ENCODE peak calls at places on chromosomes 3 and 15, in seven cellular contexts. C is breast epithelium, R is K562, W is HCT116, S is uterus, Q is stomach, U is prostate gland. J is an unnamed sample.

GRCh38 chr3:42473083-42473932 is 29.1 kb upstream of the VIPR1 start:
- DNase-seq in C (no peak), R (no peak), W (no peak), S (no peak), Q (peak; percentile 74), U (no peak), J (no peak)

GRCh38 chr3:59879033-59879655 is 829.3 kb upstream of the CFAP20DC start:
- DNase-seq in C (no peak), R (no peak), W (no peak), S (no peak), Q (no peak), U (no peak), J (no peak)

GRCh38 chr3:107384428-107384827 is 7.2 kb downstream of the CCDC54 start:
- DNase-seq in C (no peak), R (no peak), W (no peak), S (no peak), Q (no peak), U (no peak), J (no peak)

GRCh38 chr3:36511761-36512496 is 131.6 kb downstream of the STAC start:
- DNase-seq in C (no peak), R (no peak), W (no peak), S (peak; percentile 18), Q (no peak), U (no peak), J (no peak)

GRCh38 chr3:126258670-126259069 is 78.3 kb upstream of the ALDH1L1 start:
- DNase-seq in C (no peak), R (peak; percentile 54), W (no peak), S (no peak), Q (no peak), U (no peak), J (peak; percentile 68)

GRCh38 chr3:123587399-123587798 is 2.5 kb upstream of the HACD2 start:
- DNase-seq in C (no peak), R (no peak), W (no peak), S (no peak), Q (no peak), U (no peak), J (no peak)

GRCh38 chr3:181454451-181455027 is 257.2 kb upstream of the SOX2 start:
- DNase-seq in C (no peak), R (no peak), W (no peak), S (no peak), Q (no peak), U (no peak), J (no peak)

GRCh38 chr3:157542711-157543485 is 39.7 kb upstream of the VEPH1 start:
- DNase-seq in C (peak; percentile 74), R (no peak), W (no peak), S (no peak), Q (peak; percentile 81), U (peak; percentile 59), J (peak; percentile 46)

GRCh38 chr3:58157649-58158048 is 53.1 kb downstream of the DNASE1L3 start:
- DNase-seq in C (no peak), R (no peak), W (no peak), S (no peak), Q (no peak), U (no peak), J (no peak)

GRCh38 chr3:13858768-13859520 is 20.9 kb downstream of the WNT7A start:
- DNase-seq in C (no peak), R (no peak), W (no peak), S (no peak), Q (no peak), U (no peak), J (no peak)

GRCh38 chr3:53554559-53555511 is 60.4 kb downstream of the CACNA1D start:
- DNase-seq in C (no peak), R (no peak), W (no peak), S (no peak), Q (no peak), U (no peak), J (no peak)

GRCh38 chr3:182450942-182451607 is 342.2 kb upstream of the ATP11B start:
- DNase-seq in C (no peak), R (no peak), W (no peak), S (no peak), Q (no peak), U (no peak), J (no peak)

GRCh38 chr3:148077318-148077923 is 620.3 kb upstream of the AGTR1 start:
- DNase-seq in C (no peak), R (peak; percentile 6), W (peak; percentile 26), S (no peak), Q (no peak), U (no peak), J (no peak)

GRCh38 chr3:129314757-129315385 is 36.2 kb downstream of the HMCES start:
- DNase-seq in C (peak; percentile 85), R (peak; percentile 79), W (peak; percentile 51), S (peak; percentile 92), Q (peak; percentile 75), U (peak; percentile 82), J (peak; percentile 70)

GRCh38 chr3:116155830-116156229 is 289.5 kb downstream of the LSAMP start:
- DNase-seq in C (no peak), R (no peak), W (no peak), S (no peak), Q (no peak), U (no peak), J (no peak)

GRCh38 chr3:2156244-2156847 is 57.7 kb downstream of the CNTN4 start:
- DNase-seq in C (no peak), R (peak; percentile 63), W (no peak), S (no peak), Q (no peak), U (no peak), J (no peak)

GRCh38 chr3:123326531-123326930 is 122.4 kb downstream of the ADCY5 start:
- DNase-seq in C (no peak), R (no peak), W (no peak), S (no peak), Q (no peak), U (no peak), J (no peak)

DNA sequence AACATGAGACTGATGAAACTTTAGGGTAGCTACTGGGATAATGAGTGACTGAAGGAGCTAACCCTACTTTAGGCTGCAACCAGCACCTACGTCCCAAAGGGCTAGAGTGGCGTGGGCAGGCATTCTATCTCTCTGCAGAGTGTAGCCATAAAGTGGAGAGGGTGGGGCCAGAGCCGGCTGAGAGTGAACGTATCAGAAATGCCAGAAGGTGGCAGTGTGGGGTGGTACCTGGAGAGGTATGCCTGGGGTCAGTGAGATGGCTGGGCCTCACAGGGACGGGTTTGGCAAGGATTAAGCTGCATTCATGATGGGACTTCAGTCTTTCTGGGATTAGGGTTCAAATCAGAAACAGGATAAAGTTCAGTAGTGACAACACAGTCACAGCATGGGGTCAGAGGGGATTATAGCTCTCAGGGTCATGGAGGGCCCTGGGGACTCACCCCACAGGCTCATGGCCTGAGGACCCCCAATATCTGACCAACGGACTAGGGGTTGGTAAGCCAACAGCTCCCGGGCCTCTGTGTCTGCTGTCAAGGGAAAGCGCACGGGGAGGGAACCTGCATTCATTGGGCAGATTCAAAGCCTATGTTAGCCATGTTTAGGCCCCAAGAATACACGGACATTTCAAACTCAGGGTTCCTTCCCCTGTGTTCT is 86.5 kb upstream of the FOXB1 start:
- DNase-seq in C (peak; percentile 55), R (peak; percentile 35), W (peak; percentile 22), S (no peak), Q (peak; percentile 72), U (peak; percentile 44), J (no peak)
- TF ChIP-seq CTCF in C (no peak), R (peak; percentile 66), W (peak; percentile 29), S (no peak), Q (peak; percentile 24), U (peak; percentile 19), J (no peak)

GRCh38 chr3:170869645-170870593 is at the start of gene RPL22L1:
- DNase-seq in C (peak; percentile 94), R (peak; percentile 81), W (peak; percentile 91), S (peak; percentile 92), Q (peak; percentile 95), U (peak; percentile 95), J (peak; percentile 86)
- TF ChIP-seq POLR2A in C (peak; percentile 87), R (peak; percentile 100), W (peak; percentile 99), S (peak; percentile 67), Q (peak; percentile 71), U (peak; percentile 72), J (peak; percentile 83)

GRCh38 chr3:184711366-184712247 is at the start of gene MAGEF1:
- DNase-seq in C (peak; percentile 75), R (peak; percentile 81), W (peak; percentile 66), S (peak; percentile 84), Q (peak; percentile 83), U (peak; percentile 65), J (peak; percentile 35)
- H3K4me3 ChIP-seq in C (peak within 1 kb of the TSS; percentile 92), R (peak within 1 kb of the TSS; percentile 79), W (peak within 1 kb of the TSS; percentile 94), S (peak within 1 kb of the TSS; percentile 94), Q (peak within 1 kb of the TSS; percentile 73), U (peak within 1 kb of the TSS; percentile 81), J (peak within 1 kb of the TSS; percentile 97)

GRCh38 chr15:74784854-74785715 is 3.2 kb downstream of the CSK start:
- DNase-seq in C (no peak), R (no peak), W (no peak), S (no peak), Q (no peak), U (no peak), J (no peak)
- TF ChIP-seq CTCF in C (no peak), R (no peak), W (no peak), S (no peak), Q (no peak), U (no peak), J (no peak)

DNA sequence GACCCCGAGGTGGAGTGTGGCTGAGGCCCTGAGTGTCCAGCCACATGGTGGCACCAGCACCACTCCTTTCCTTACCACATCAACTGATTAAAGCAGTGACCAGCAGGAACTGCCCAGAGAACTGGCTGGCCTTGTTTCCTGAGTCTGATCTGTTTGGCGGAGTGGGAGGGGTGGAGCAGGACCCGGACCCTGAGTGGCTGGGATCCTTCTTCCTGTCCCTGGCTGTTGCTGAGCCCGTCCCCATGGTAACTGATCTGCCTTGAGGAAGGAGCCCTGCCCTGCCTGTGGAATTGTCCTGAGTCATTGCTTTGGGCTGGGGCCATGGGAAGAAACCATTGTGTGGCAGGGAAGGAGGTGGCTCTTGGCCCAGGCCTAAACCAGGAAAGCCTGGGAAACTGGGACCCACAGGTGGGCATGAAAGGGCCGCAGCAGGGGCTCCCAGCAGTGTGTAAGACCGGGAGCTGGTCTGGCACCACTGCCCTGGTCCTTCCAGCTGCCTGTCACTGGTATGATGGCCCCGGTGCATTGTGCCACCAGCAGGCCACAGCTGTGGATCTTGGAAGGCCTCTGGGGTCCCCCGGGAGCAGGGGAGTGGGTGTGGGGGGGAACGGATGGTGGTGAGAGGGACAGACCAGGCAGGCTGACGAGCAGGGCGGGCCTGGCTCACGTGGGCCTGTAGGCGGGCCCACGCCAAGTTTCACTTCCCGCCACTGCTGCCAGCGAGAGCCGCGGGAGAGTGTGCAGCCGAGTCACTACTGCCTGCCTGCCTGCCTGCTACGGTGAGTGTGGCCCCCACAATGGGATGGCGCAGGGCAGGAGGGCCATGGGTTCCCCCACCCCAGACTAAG is 19.2 kb downstream of the ATRIP start:
- DNase-seq in C (peak; percentile 98), R (peak; percentile 69), W (peak; percentile 96), S (peak; percentile 99), Q (peak; percentile 97), U (peak; percentile 100), J (peak; percentile 99)
- TF ChIP-seq POLR2A in C (no peak), R (peak; percentile 27), W (no peak), S (peak; percentile 84), Q (peak; percentile 63), U (peak; percentile 91), J (peak; percentile 77)

GRCh38 chr3:194584866-194585265 is 48.4 kb downstream of the TMEM44 start:
- DNase-seq in C (no peak), R (no peak), W (no peak), S (no peak), Q (no peak), U (no peak), J (no peak)
- H3K4me3 ChIP-seq in C (peak overlapping the region; percentile 72), R (peak overlapping the region; percentile 99), W (peak overlapping the region; percentile 94), S (no peak overlapping the region), Q (no peak overlapping the region), U (no peak overlapping the region), J (no peak overlapping the region)

GRCh38 chr3:169573129-169573528 is 90.4 kb downstream of the MECOM start:
- DNase-seq in C (no peak), R (no peak), W (no peak), S (no peak), Q (no peak), U (no peak), J (no peak)
- TF ChIP-seq CTCF in C (no peak), R (no peak), W (no peak), S (no peak), Q (no peak), U (no peak), J (no peak)

J was measured in gastrocnemius medialis.